ENCODE peak calls at places on chromosomes 5 and 9, in seven cellular contexts. Y, G, L, O, P, S and W are unnamed samples.

GRCh38 chr5:89421035-89421434 is 538.1 kb upstream of the MEF2C start:
- DNase-seq in Y (no peak), G (peak; percentile 41), L (no peak), O (peak; percentile 60), P (no peak), S (no peak), W (peak; percentile 8)

GRCh38 chr9:35984021-35984420 is 26.1 kb upstream of the OR2S2 start:
- DNase-seq in Y (no peak), G (no peak), L (no peak), O (no peak), P (no peak), S (no peak), W (no peak)

GRCh38 chr5:123512631-123513461 is 869 bp downstream of the CSNK1G3 start:
- DNase-seq in Y (peak; percentile 25), G (peak; percentile 35), L (peak; percentile 36), O (peak; percentile 27), P (no peak), S (peak; percentile 31), W (peak; percentile 34)

GRCh38 chr5:52007230-52007858 is 624.1 kb downstream of the ISL1 start:
- DNase-seq in Y (peak; percentile 39), G (peak; percentile 49), L (peak; percentile 1), O (peak; percentile 40), P (no peak), S (no peak), W (peak; percentile 50)

GRCh38 chr9:105667867-105668266 is 5.6 kb downstream of the TAL2 start:
- DNase-seq in Y (no peak), G (no peak), L (no peak), O (no peak), P (no peak), S (no peak), W (no peak)

GRCh38 chr5:177133845-177134652 is 476 bp downstream of the NSD1 start:
- DNase-seq in Y (no peak), G (peak; percentile 48), L (peak; percentile 38), O (peak; percentile 58), P (peak; percentile 27), S (peak; percentile 52), W (peak; percentile 37)

GRCh38 chr5:21152611-21153010 is 1164.6 kb upstream of the CDH18 start:
- DNase-seq in Y (peak; percentile 99), G (peak; percentile 90), L (peak; percentile 2), O (peak; percentile 88), P (no peak), S (no peak), W (peak; percentile 87)

GRCh38 chr9:35313911-35314310 is 152.1 kb downstream of the UNC13B start:
- DNase-seq in Y (no peak), G (peak; percentile 29), L (no peak), O (peak; percentile 69), P (no peak), S (no peak), W (peak; percentile 35)

GRCh38 chr5:66440202-66440680 is 156.0 kb upstream of the MAST4 start:
- DNase-seq in Y (no peak), G (peak; percentile 94), L (no peak), O (peak; percentile 23), P (no peak), S (peak; percentile 22), W (peak; percentile 99)

GRCh38 chr5:92885950-92886349 is 695.1 kb downstream of the NR2F1-AS1 start:
- DNase-seq in Y (no peak), G (no peak), L (no peak), O (no peak), P (no peak), S (no peak), W (no peak)

GRCh38 chr9:71716138-71716909 is 52.0 kb downstream of the CEMIP2 start:
- DNase-seq in Y (no peak), G (peak; percentile 42), L (no peak), O (peak; percentile 15), P (no peak), S (no peak), W (peak; percentile 41)

GRCh38 chr9:96612105-96612965 is 7.3 kb downstream of the CDC14B start:
- DNase-seq in Y (no peak), G (peak; percentile 94), L (peak; percentile 57), O (peak; percentile 87), P (no peak), S (peak; percentile 50), W (peak; percentile 80)

DNA sequence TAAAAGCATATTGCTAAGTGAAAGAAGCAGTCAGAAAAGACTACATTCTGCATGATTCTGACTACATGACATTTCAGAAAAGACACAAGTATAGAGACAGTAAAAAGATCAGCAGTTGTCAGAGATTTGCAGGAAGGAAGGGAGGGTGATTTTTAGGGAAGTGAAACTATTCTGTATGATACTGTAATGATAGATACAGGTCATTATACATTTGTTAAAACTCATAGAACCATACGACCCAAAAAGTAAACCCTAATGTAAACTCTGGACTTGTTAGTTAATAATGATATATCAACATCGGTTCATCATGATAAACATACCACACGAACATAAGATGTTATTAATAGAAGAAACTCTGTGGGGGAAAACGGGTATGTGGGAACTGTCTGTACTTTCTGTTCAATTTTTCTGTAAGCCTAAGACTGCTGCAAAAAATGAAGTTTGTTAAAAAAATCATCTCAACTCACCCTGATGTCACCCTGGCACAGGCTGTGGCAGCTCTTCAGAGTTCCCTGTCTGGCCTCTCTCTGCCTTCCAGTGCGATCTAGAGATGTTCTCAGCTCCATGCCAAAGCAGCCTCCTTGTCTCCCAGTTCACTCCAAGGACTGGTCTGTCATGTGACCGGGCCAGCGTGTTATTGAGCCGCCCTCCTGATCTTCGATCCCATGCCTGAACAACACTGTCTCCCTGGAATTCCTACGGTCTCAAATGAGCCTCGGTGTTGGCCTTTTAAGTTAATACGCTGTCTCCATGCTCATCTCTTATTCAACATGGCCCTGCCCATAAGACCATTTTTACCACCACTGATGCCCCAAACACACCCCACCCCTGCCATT is 35.4 kb downstream of the PRLR start:
- DNase-seq in Y (no peak), G (no peak), L (no peak), O (no peak), P (no peak), S (no peak), W (no peak)
- H3K4me3 ChIP-seq in Y (no peak overlapping the region), G (no peak overlapping the region), L (no peak overlapping the region), O (no peak overlapping the region), P (no peak overlapping the region), S (no peak overlapping the region), W (no peak overlapping the region)

GRCh38 chr9:14395300-14396082 is 81.5 kb upstream of the NFIB start:
- DNase-seq in Y (no peak), G (no peak), L (no peak), O (no peak), P (no peak), S (peak; percentile 42), W (no peak)

GRCh38 chr9:14403112-14403511 is 89.2 kb upstream of the NFIB start:
- DNase-seq in Y (no peak), G (no peak), L (no peak), O (no peak), P (no peak), S (no peak), W (no peak)

GRCh38 chr9:14400658-14400995 is 86.7 kb upstream of the NFIB start:
- DNase-seq in Y (no peak), G (peak; percentile 98), L (peak; percentile 41), O (peak; percentile 82), P (no peak), S (peak; percentile 23), W (peak; percentile 98)

GRCh38 chr9:14396171-14396570 is 82.2 kb upstream of the NFIB start:
- DNase-seq in Y (no peak), G (no peak), L (no peak), O (no peak), P (no peak), S (peak; percentile 22), W (no peak)

DNA sequence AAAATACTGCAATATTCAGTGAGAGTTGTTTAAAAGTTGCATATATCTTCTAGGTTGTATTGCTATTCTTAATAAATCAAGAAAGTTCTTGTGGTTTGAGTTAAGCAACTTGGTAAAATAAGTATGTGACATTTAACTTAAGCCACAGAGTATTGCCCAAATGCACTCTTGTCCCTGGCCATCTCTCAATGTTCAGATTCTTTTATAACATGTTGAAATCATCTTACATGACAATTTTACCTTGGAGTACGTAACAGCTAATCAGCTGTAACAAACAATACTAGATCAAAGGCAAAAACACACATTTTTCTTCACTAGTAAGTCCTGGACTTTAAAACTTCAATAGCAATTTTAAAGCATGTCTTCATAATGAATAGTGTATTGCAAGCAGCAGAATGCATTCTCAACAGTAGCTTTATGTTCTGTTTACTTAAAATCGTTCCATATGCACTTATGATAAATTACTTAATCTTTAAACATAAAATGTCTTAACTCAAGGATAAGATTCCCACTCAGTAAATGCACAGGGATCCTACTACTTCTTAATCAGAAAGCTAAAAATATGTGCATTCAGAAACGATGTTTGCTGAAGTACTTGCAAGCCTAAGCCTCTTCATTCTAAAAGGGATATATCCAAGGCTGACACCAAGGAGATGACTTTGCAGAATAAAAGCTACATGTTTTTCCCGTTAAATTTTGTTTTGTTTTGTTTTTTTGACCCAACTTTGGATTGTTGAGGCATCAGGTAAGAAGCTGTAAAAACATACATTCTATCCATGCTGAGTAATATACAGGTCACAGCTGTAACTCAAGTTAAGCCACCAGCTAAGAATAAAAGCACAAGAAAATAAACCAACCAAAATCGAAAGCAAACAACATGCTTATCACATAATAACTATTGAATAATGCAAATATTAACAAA is 86.1 kb upstream of the NFIB start:
- DNase-seq in Y (no peak), G (peak; percentile 34), L (no peak), O (no peak), P (no peak), S (no peak), W (peak; percentile 49)
- H3K4me3 ChIP-seq in Y (no peak overlapping the region), G (peak overlapping the region; percentile 29), L (no peak overlapping the region), O (no peak overlapping the region), P (no peak overlapping the region), S (peak overlapping the region; percentile 44), W (no peak overlapping the region)

GRCh38 chr5:91468643-91469422 is 85.7 kb upstream of the ARRDC3 start:
- DNase-seq in Y (no peak), G (peak; percentile 17), L (no peak), O (peak; percentile 41), P (no peak), S (no peak), W (no peak)

GRCh38 chr5:91464886-91465646 is 81.9 kb upstream of the ARRDC3 start:
- DNase-seq in Y (no peak), G (peak; percentile 22), L (no peak), O (peak; percentile 6), P (no peak), S (no peak), W (no peak)

GRCh38 chr5:91474201-91474600 is 91.1 kb upstream of the ARRDC3 start:
- DNase-seq in Y (no peak), G (no peak), L (no peak), O (peak; percentile 56), P (no peak), S (no peak), W (no peak)

DNA sequence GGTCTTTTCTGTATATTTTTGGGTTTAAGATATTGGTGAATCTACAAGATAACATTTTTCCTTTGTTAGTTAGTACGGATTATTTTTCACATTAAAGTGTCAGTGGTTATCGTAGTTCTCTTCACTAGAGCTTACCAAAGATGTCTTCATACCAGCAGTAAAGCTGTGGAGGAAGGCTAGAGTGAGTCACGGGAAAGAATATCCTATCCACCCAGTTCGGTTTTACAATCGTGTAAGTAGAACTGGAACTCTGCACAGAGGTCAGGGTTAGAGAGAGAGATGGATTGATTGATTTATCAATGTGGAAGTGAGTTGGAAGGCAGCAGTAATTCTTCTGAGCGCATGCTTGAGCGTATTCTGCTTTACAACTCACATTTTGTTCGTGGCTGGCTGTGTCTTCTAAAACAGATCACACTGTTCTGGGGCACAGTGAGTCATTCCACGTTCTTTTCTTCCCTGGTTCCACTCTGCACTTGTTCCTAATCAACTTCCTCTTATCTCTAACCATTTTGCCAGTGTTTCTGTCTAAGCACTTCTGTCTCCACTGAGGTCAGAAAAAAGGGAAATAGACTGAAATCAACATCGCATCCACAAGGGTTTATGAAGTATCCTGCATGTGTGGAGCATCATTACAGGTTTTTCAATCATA is 86.5 kb upstream of the ARRDC3 start:
- DNase-seq in Y (no peak), G (peak; percentile 39), L (no peak), O (peak; percentile 12), P (no peak), S (no peak), W (no peak)
- H3K4me3 ChIP-seq in Y (peak overlapping the region; percentile 22), G (no peak overlapping the region), L (no peak overlapping the region), O (no peak overlapping the region), P (no peak overlapping the region), S (no peak overlapping the region), W (no peak overlapping the region)

GRCh38 chr9:121288557-121288873 is 20.6 kb downstream of the GSN start:
- DNase-seq in Y (no peak), G (no peak), L (no peak), O (no peak), P (no peak), S (no peak), W (no peak)
- H3K4me3 ChIP-seq in Y (no peak overlapping the region), G (no peak overlapping the region), L (no peak overlapping the region), O (no peak overlapping the region), P (no peak overlapping the region), S (peak overlapping the region; percentile 62), W (no peak overlapping the region)